ENCODE peak calls at places on chromosomes 5 and 9, in six cellular contexts. O is erythroblast, B is HCT116, S is body of pancreas, N is A549, G is stomach. V is an unnamed sample.

GRCh38 chr5:71932131-71932635 is 175.1 kb upstream of the MAP1B start:
- DNase-seq in O (peak), B (peak), S (peak), N (peak), G (no peak), V (no peak)

GRCh38 chr5:147445093-147445492 is 64.8 kb downstream of the DPYSL3 start:
- DNase-seq in O (no peak), B (no peak), S (no peak), N (no peak), G (no peak), V (no peak)

GRCh38 chr5:14358536-14358935 is 215.4 kb downstream of the TRIO start:
- DNase-seq in O (no peak), B (no peak), S (no peak), N (no peak), G (no peak), V (no peak)

GRCh38 chr9:100595391-100596199 is 17.7 kb downstream of the CAVIN4 start:
- DNase-seq in O (peak), B (peak), S (no peak), N (peak), G (no peak), V (peak)

GRCh38 chr5:60354322-60354721 is 345.6 kb downstream of the DEPDC1B start:
- DNase-seq in O (no peak), B (no peak), S (no peak), N (no peak), G (no peak), V (no peak)

GRCh38 chr5:123626051-123626450 is 114.1 kb downstream of the CSNK1G3 start:
- DNase-seq in O (no peak), B (no peak), S (no peak), N (no peak), G (no peak), V (no peak)

GRCh38 chr5:135008981-135009735 is 24.9 kb downstream of the PITX1 start:
- DNase-seq in O (no peak), B (no peak), S (no peak), N (no peak), G (no peak), V (no peak)

GRCh38 chr5:4614088-4614487 is 526.0 kb upstream of the ADAMTS16 start:
- DNase-seq in O (no peak), B (no peak), S (no peak), N (no peak), G (no peak), V (no peak)

GRCh38 chr9:95670122-95670521 is 153.4 kb upstream of the PTCH1 start:
- DNase-seq in O (no peak), B (no peak), S (no peak), N (no peak), G (no peak), V (no peak)

GRCh38 chr5:100900142-100900795 is 2.8 kb downstream of the ST8SIA4 start:
- DNase-seq in O (peak), B (no peak), S (no peak), N (peak), G (peak), V (no peak)

GRCh38 chr5:39801306-39801705 is 376.5 kb upstream of the DAB2 start:
- DNase-seq in O (no peak), B (no peak), S (no peak), N (no peak), G (no peak), V (no peak)

GRCh38 chr5:78953092-78953800 is 31.9 kb downstream of the ARSB start:
- DNase-seq in O (no peak), B (no peak), S (no peak), N (no peak), G (no peak), V (no peak)

GRCh38 chr5:148623741-148624140 is 30.6 kb downstream of the HTR4 start:
- DNase-seq in O (no peak), B (peak), S (no peak), N (no peak), G (no peak), V (no peak)

GRCh38 chr5:177491429-177491945 is 5.9 kb downstream of the PDLIM7 start:
- DNase-seq in O (peak), B (no peak), S (no peak), N (peak), G (no peak), V (no peak)

GRCh38 chr5:11588803-11589202 is 315.4 kb downstream of the CTNND2 start:
- DNase-seq in O (no peak), B (no peak), S (peak), N (no peak), G (no peak), V (no peak)

GRCh38 chr5:5953641-5954040 is 424.7 kb downstream of the MED10 start:
- DNase-seq in O (no peak), B (no peak), S (no peak), N (no peak), G (no peak), V (no peak)

GRCh38 chr5:77806213-77806843 is 30.2 kb upstream of the TBCA start:
- DNase-seq in O (peak), B (no peak), S (no peak), N (no peak), G (no peak), V (no peak)

GRCh38 chr5:179137643-179138567 is 77.7 kb downstream of the ZNF354C start:
- DNase-seq in O (no peak), B (no peak), S (no peak), N (no peak), G (no peak), V (no peak)

GRCh38 chr5:144467795-144468194 is 297.1 kb downstream of the KCTD16 start:
- DNase-seq in O (no peak), B (peak), S (peak), N (peak), G (no peak), V (peak)

GRCh38 chr5:32760091-32760509 is 49.0 kb downstream of the NPR3 start:
- DNase-seq in O (peak), B (no peak), S (no peak), N (peak), G (no peak), V (no peak)

GRCh38 chr5:168315991-168316578 is 24.6 kb downstream of the WWC1 start:
- DNase-seq in O (no peak), B (no peak), S (peak), N (no peak), G (peak), V (peak)

GRCh38 chr5:113336975-113337374 is 97.8 kb downstream of the TSSK1B start:
- DNase-seq in O (peak), B (peak), S (peak), N (peak), G (no peak), V (peak)

GRCh38 chr9:136004712-136005111 is 43.5 kb upstream of the UBAC1 start:
- DNase-seq in O (no peak), B (no peak), S (no peak), N (no peak), G (no peak), V (no peak)

GRCh38 chr5:109334056-109334455 is 75.7 kb downstream of the PJA2 start:
- DNase-seq in O (no peak), B (no peak), S (no peak), N (no peak), G (no peak), V (no peak)

GRCh38 chr5:138646671-138647070 is 71.5 kb upstream of the HSPA9 start:
- DNase-seq in O (no peak), B (no peak), S (no peak), N (no peak), G (no peak), V (no peak)

GRCh38 chr5:173781826-173782670 is 106.1 kb upstream of the CPEB4 start:
- DNase-seq in O (peak), B (no peak), S (peak), N (peak), G (peak), V (peak)
- TF ChIP-seq POLR2A in O (peak), B (no peak), S (no peak), N (peak), G (no peak), V (no peak)

GRCh38 chr9:70415041-70415440 is 584 bp upstream of the KLF9 start:
- DNase-seq in O (no peak), B (no peak), S (no peak), N (no peak), G (no peak), V (no peak)

GRCh38 chr9:70415476-70415875 is 1.0 kb upstream of the KLF9 start:
- DNase-seq in O (no peak), B (no peak), S (no peak), N (no peak), G (no peak), V (no peak)

GRCh38 chr9:70413427-70413797 is 1.0 kb downstream of the KLF9 start:
- DNase-seq in O (peak), B (no peak), S (no peak), N (no peak), G (no peak), V (no peak)

GRCh38 chr9:70412678-70413426 is 1.6 kb downstream of the KLF9 start:
- DNase-seq in O (peak), B (no peak), S (peak), N (peak), G (peak), V (peak)

GRCh38 chr9:70413798-70414775 is at the start of gene KLF9:
- DNase-seq in O (peak), B (peak), S (peak), N (peak), G (peak), V (peak)
- TF ChIP-seq POLR2A in O (peak), B (no peak), S (no peak), N (peak), G (no peak), V (peak)

DNA sequence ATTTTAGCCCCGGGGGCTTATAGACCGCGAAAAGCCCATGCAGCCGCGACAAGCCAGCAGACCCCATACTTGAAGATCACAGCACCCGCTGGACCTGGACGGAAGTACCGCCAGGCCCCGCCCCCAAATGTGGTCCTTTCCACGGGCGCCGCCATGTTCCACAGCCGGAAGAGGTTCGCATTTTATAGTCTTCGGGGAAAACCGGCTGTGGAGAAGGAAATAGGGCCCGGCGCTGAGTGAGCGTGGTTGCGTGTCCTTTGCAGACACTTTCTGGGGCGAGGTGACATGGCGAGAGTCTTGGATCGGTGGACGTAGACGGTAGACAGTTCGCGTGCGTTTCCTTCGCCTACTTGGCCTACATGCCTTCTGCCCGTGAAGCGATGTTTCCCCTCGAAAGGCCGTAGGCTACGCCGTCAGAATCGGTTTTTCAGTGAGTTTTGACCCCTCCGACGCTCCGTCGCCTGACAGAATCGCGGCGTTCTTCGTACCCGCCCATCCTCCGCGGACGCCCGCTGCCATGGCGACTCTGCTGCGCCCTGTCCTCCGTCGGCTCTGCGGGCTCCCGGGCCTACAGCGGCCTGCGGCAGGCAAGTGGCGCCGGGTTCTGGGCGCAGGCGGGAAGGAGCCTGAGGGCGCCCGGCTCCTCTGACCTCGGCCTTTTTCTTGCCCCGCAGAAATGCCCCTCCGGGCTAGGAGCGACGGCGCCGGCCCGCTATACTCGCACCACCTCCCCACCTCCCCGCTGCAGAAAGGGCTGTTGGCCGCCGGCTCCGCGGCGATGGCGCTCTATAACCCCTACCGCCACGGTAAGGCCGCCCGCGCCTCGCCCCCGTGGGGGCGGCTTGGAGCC is at the start of the genes COQ4 and TRUB2:
- DNase-seq in O (peak), B (peak), S (peak), N (peak), G (peak), V (peak)
- TF ChIP-seq POLR2A in O (peak), B (peak), S (no peak), N (peak), G (no peak), V (no peak)

GRCh38 chr5:164345853-164346252 is 840.4 kb downstream of the MAT2B start:
- DNase-seq in O (peak), B (no peak), S (no peak), N (no peak), G (no peak), V (no peak)
- TF ChIP-seq POLR2A in O (no peak), B (no peak), S (no peak), N (no peak), G (no peak), V (no peak)

DNA sequence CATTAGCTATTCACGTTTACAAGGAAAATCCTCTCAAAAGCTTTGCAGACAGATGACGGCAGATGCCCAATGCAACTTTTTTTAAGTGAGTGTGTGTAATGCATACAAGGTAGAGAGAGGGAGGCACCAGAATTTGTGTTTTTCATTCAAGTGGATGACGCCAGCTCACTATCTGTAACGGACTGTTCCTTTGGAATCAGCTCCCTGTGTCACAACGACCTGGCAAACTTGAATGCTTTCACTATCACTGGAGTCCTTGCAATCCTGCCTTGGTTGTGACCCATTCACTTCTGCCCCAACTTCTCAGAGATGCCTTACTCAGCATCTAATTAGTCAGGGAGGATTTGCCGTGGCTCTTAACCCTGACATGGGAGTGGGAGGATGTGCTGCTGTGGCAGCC is 148.5 kb downstream of the BNC2 start:
- DNase-seq in O (no peak), B (no peak), S (peak), N (no peak), G (no peak), V (peak)
- TF ChIP-seq POLR2A in O (no peak), B (no peak), S (no peak), N (no peak), G (no peak), V (no peak)